ENCODE peak calls at places on chromosomes 4 and X, in eight cellular contexts. W is NAMALWA, E is iris pigment epithelial cell, O is choroid plexus epithelial cell, L is cardiac muscle cell, D is hepatic stellate cell, G is amygdala, H is SW480. Q is an unnamed sample.

GRCh38 chr4:167906851-167907250 is 185.5 kb upstream of the ANXA10 start:
- DNase-seq in W (no peak), E (peak), O (peak), L (no peak), D (no peak), G (no peak), H (no peak), Q (no peak)

GRCh38 chr4:1458581-1458980 is 52.3 kb upstream of the NKX1-1 start:
- DNase-seq in W (no peak), E (no peak), O (no peak), L (no peak), D (no peak), G (no peak), H (no peak), Q (no peak)

GRCh38 chr4:124711469-124712416 is 789 bp downstream of the ANKRD50 start:
- DNase-seq in W (peak), E (peak), O (peak), L (peak), D (peak), G (peak), H (peak), Q (peak)

GRCh38 chr4:113773014-113773413 is 11.5 kb upstream of the CAMK2D start:
- DNase-seq in W (no peak), E (no peak), O (no peak), L (no peak), D (no peak), G (no peak), H (no peak), Q (no peak)

GRCh38 chrX:623599-624323 is 6.8 kb upstream of the SHOX start:
- DNase-seq in W (peak), E (peak), O (peak), L (no peak), D (no peak), G (no peak), H (no peak), Q (no peak)

GRCh38 chr4:134365852-134366251 is 164.3 kb upstream of the PABPC4L start:
- DNase-seq in W (no peak), E (peak), O (peak), L (no peak), D (no peak), G (no peak), H (no peak), Q (no peak)

GRCh38 chr4:54063224-54063623 is 1.2 kb downstream of the CHIC2 start:
- DNase-seq in W (peak), E (peak), O (peak), L (peak), D (no peak), G (no peak), H (no peak), Q (no peak)

GRCh38 chrX:30570505-30570904 is 7.1 kb downstream of the TASL start:
- DNase-seq in W (peak), E (peak), O (peak), L (peak), D (peak), G (no peak), H (peak), Q (no peak)

GRCh38 chr4:3532714-3533336 is 603 bp upstream of the LRPAP1 start:
- DNase-seq in W (no peak), E (no peak), O (no peak), L (no peak), D (no peak), G (no peak), H (no peak), Q (no peak)

GRCh38 chr4:166144607-166145006 is 271.6 kb downstream of the TLL1 start:
- DNase-seq in W (no peak), E (peak), O (no peak), L (peak), D (peak), G (no peak), H (no peak), Q (no peak)

GRCh38 chr4:8321220-8321619 is 51.7 kb downstream of the HTRA3 start:
- DNase-seq in W (no peak), E (no peak), O (no peak), L (no peak), D (no peak), G (no peak), H (no peak), Q (no peak)

GRCh38 chrX:8688776-8689175 is 43.2 kb downstream of the ANOS1 start:
- DNase-seq in W (no peak), E (no peak), O (no peak), L (no peak), D (no peak), G (no peak), H (no peak), Q (no peak)

GRCh38 chr4:76955187-76955586 is 5.6 kb downstream of the SEPTIN11 start:
- DNase-seq in W (no peak), E (no peak), O (peak), L (peak), D (no peak), G (no peak), H (no peak), Q (no peak)

GRCh38 chr4:36285784-36286480 is 4.5 kb downstream of the DTHD1 start:
- DNase-seq in W (no peak), E (no peak), O (no peak), L (no peak), D (no peak), G (no peak), H (peak), Q (no peak)

GRCh38 chr4:94519925-94520789 is 68.4 kb downstream of the PDLIM5 start:
- DNase-seq in W (peak), E (no peak), O (no peak), L (no peak), D (no peak), G (no peak), H (no peak), Q (no peak)

GRCh38 chr4:67700119-67700873 is 659 bp downstream of the UBA6 start:
- DNase-seq in W (peak), E (peak), O (peak), L (peak), D (no peak), G (no peak), H (peak), Q (no peak)

GRCh38 chrX:154030266-154030665 is 10.6 kb upstream of the IRAK1 start:
- DNase-seq in W (no peak), E (no peak), O (no peak), L (no peak), D (no peak), G (no peak), H (no peak), Q (no peak)

GRCh38 chr4:155473420-155474095 is 96.8 kb upstream of the MAP9 start:
- DNase-seq in W (no peak), E (peak), O (peak), L (no peak), D (no peak), G (no peak), H (no peak), Q (no peak)

GRCh38 chr4:165199722-165200121 is 7.6 kb upstream of the KLHL2 start:
- DNase-seq in W (no peak), E (peak), O (no peak), L (no peak), D (no peak), G (no peak), H (no peak), Q (no peak)

GRCh38 chr4:13534344-13535063 is 9.8 kb downstream of the NKX3-2 start:
- DNase-seq in W (no peak), E (no peak), O (no peak), L (no peak), D (peak), G (no peak), H (no peak), Q (peak)

GRCh38 chr4:77465271-77465670 is 140.3 kb upstream of the CXCL13 start:
- DNase-seq in W (peak), E (peak), O (peak), L (peak), D (no peak), G (no peak), H (peak), Q (peak)

GRCh38 chr4:148770377-148770776 is 328.2 kb upstream of the NR3C2 start:
- DNase-seq in W (peak), E (no peak), O (no peak), L (no peak), D (no peak), G (no peak), H (no peak), Q (no peak)

GRCh38 chrX:119602701-119603255 is 3.4 kb downstream of the NKRF start:
- DNase-seq in W (no peak), E (no peak), O (no peak), L (no peak), D (no peak), G (no peak), H (no peak), Q (no peak)

GRCh38 chrX:150879855-150880807 is 18.3 kb downstream of the CD99L2 start:
- DNase-seq in W (peak), E (no peak), O (no peak), L (no peak), D (no peak), G (no peak), H (no peak), Q (no peak)

GRCh38 chr4:79650794-79651431 is 242.9 kb upstream of the GK2 start:
- DNase-seq in W (no peak), E (peak), O (peak), L (peak), D (no peak), G (no peak), H (peak), Q (no peak)

GRCh38 chr4:184174571-184175488 is 42.8 kb downstream of the ENPP6 start:
- DNase-seq in W (no peak), E (no peak), O (no peak), L (no peak), D (no peak), G (no peak), H (no peak), Q (no peak)